ENCODE peak calls at places on chromosomes 12 and 14, in seven cellular contexts. R is stomach; A is ELR; I is activated CD4-positive, alpha-beta T cell treated with anti-CD3 and anti-CD28 coated beads for 48 hours; J is amniotic stem cell; X is GM19239; N is fibroblast of villous mesenchyme. D is an unnamed sample.

GRCh38 chr12:52436000-52436827 is 2.0 kb upstream of the KRT75 start:
- DNase-seq in R (no peak), A (no peak), I (no peak), J (no peak), X (no peak), N (no peak), D (no peak)

GRCh38 chr14:81323621-81324400 is 76.3 kb downstream of the STON2 start:
- DNase-seq in R (peak), A (peak), I (no peak), J (no peak), X (no peak), N (no peak), D (peak)

GRCh38 chr12:96786808-96787207 is 120.2 kb upstream of the NEDD1 start:
- DNase-seq in R (no peak), A (no peak), I (no peak), J (no peak), X (no peak), N (no peak), D (no peak)

GRCh38 chr12:123058980-123059379 is 78.5 kb downstream of the ARL6IP4 start:
- DNase-seq in R (no peak), A (no peak), I (no peak), J (no peak), X (no peak), N (peak), D (peak)

GRCh38 chr12:121789800-121790748 is 3.4 kb downstream of the RHOF start:
- DNase-seq in R (peak), A (peak), I (peak), J (no peak), X (peak), N (peak), D (no peak)

GRCh38 chr12:124401563-124402180 is 106.8 kb downstream of the RFLNA start:
- DNase-seq in R (no peak), A (no peak), I (no peak), J (no peak), X (no peak), N (no peak), D (no peak)

GRCh38 chr14:33404054-33404453 is 465.4 kb downstream of the NPAS3 start:
- DNase-seq in R (no peak), A (peak), I (no peak), J (peak), X (no peak), N (peak), D (no peak)

GRCh38 chr12:67698711-67699603 is 50.4 kb downstream of the DYRK2 start:
- DNase-seq in R (no peak), A (peak), I (peak), J (peak), X (peak), N (peak), D (no peak)

GRCh38 chr12:124954771-124955170 is 34.2 kb downstream of the DHX37 start:
- DNase-seq in R (no peak), A (no peak), I (no peak), J (no peak), X (no peak), N (no peak), D (no peak)

GRCh38 chr12:58262796-58263195 is 321.4 kb downstream of the ATP23 start:
- DNase-seq in R (no peak), A (no peak), I (no peak), J (no peak), X (no peak), N (no peak), D (no peak)

GRCh38 chr14:23361320-23361719 is 3.7 kb downstream of the EFS start:
- DNase-seq in R (no peak), A (no peak), I (no peak), J (no peak), X (no peak), N (peak), D (peak)

GRCh38 chr12:19382111-19382526 is 57.2 kb upstream of the AEBP2 start:
- DNase-seq in R (peak), A (peak), I (peak), J (peak), X (no peak), N (peak), D (peak)

GRCh38 chr14:103093856-103094405 is 594 bp upstream of the EXOC3L4 start:
- DNase-seq in R (no peak), A (no peak), I (no peak), J (no peak), X (no peak), N (no peak), D (no peak)

GRCh38 chr14:29463727-29464370 is 463.8 kb downstream of the PRKD1 start:
- DNase-seq in R (no peak), A (peak), I (no peak), J (no peak), X (no peak), N (no peak), D (no peak)

GRCh38 chr12:29552324-29552927 is 54.9 kb upstream of the OVCH1 start:
- DNase-seq in R (peak), A (peak), I (peak), J (no peak), X (peak), N (peak), D (peak)

GRCh38 chr12:132186857-132187620 is 42.8 kb downstream of the NOC4L start:
- DNase-seq in R (no peak), A (no peak), I (no peak), J (no peak), X (no peak), N (no peak), D (no peak)

GRCh38 chr14:97318380-97318779 is 521.2 kb downstream of the VRK1 start:
- DNase-seq in R (no peak), A (no peak), I (no peak), J (no peak), X (no peak), N (no peak), D (no peak)

GRCh38 chr14:46580941-46581671 is 70.5 kb downstream of the RPL10L start:
- DNase-seq in R (no peak), A (peak), I (peak), J (no peak), X (no peak), N (peak), D (peak)

GRCh38 chr14:76576047-76576741 is 185.1 kb upstream of the VASH1 start:
- DNase-seq in R (no peak), A (peak), I (no peak), J (no peak), X (no peak), N (peak), D (peak)

GRCh38 chr14:70677324-70677723 is 35.6 kb downstream of the TTC9 start:
- DNase-seq in R (no peak), A (no peak), I (no peak), J (no peak), X (no peak), N (no peak), D (no peak)

GRCh38 chr14:54804720-54805060 is 97.9 kb downstream of the GCH1 start:
- DNase-seq in R (no peak), A (no peak), I (no peak), J (no peak), X (no peak), N (no peak), D (peak)

GRCh38 chr14:48973136-48973535 is 613.0 kb downstream of the RPS29 start:
- DNase-seq in R (no peak), A (no peak), I (no peak), J (no peak), X (no peak), N (peak), D (no peak)

GRCh38 chr14:71466942-71467341 is 465.3 kb upstream of the RGS6 start:
- DNase-seq in R (no peak), A (no peak), I (no peak), J (no peak), X (no peak), N (no peak), D (no peak)

GRCh38 chr14:66638688-66639087 is 130.7 kb downstream of the GPHN start:
- DNase-seq in R (no peak), A (peak), I (no peak), J (no peak), X (no peak), N (peak), D (no peak)

D was measured in DMS53.